ENCODE peak calls at places on chromosomes 12 and 14, in four cellular contexts. K is GM23248, R is H1, D is cardiac muscle cell. L is an unnamed sample.
A peak's percentile ranks its signal among the peaks of the same experiment; 100 is the strongest.

GRCh38 chr14:98685725-98686124 is 586.3 kb downstream of the BCL11B start:
- DNase-seq in R (no peak), K (no peak), D (no peak), L (no peak)

GRCh38 chr14:32938719-32939253 is at the start of gene NPAS3:
- DNase-seq in R (no peak), K (peak; percentile 56), D (peak; percentile 14), L (no peak)

GRCh38 chr12:130633771-130634170 is 82.3 kb downstream of the RIMBP2 start:
- DNase-seq in D (no peak), R (peak; percentile 73), K (no peak), L (no peak)

GRCh38 chr14:82180057-82180620 is 646.5 kb upstream of the SEL1L start:
- DNase-seq in D (no peak), K (no peak), R (no peak), L (no peak)

GRCh38 chr12:48826209-48826855 is 8.0 kb downstream of the CACNB3 start:
- DNase-seq in K (no peak), D (no peak), R (no peak), L (no peak)

GRCh38 chr14:76901171-76902055 is 75.2 kb downstream of the LRRC74A start:
- DNase-seq in R (no peak), D (no peak), K (peak; percentile 34), L (no peak)

GRCh38 chr12:113697646-113698504 is 226.2 kb upstream of the LHX5 start:
- DNase-seq in K (no peak), R (no peak), D (no peak), L (no peak)

GRCh38 chr12:71969330-71969729 is 30.7 kb downstream of the TPH2 start:
- DNase-seq in D (no peak), K (no peak), R (no peak), L (no peak)

GRCh38 chr14:70317969-70318634 is 41.4 kb downstream of the COX16 start:
- DNase-seq in R (no peak), K (peak; percentile 61), D (peak; percentile 82), L (no peak)

GRCh38 chr12:54340845-54341244 is 15.9 kb downstream of the COPZ1 start:
- DNase-seq in D (no peak), R (no peak), K (no peak), L (no peak)

GRCh38 chr12:132349501-132350131 is 20.2 kb upstream of the GALNT9 start:
- DNase-seq in R (no peak), K (no peak), D (no peak), L (no peak)

GRCh38 chr12:69410571-69410970 is 51.0 kb downstream of the YEATS4 start:
- DNase-seq in K (no peak), D (no peak), R (no peak), L (no peak)

GRCh38 chr12:49023812-49024211 is 5.2 kb upstream of the PRKAG1 start:
- DNase-seq in R (no peak), D (no peak), K (no peak), L (no peak)

GRCh38 chr14:50997712-50998111 is 53.4 kb upstream of the PYGL start:
- DNase-seq in R (no peak), D (no peak), K (no peak), L (no peak)

GRCh38 chr14:101098641-101099040 is 195.1 kb upstream of the RTL1 start:
- DNase-seq in K (no peak), D (no peak), R (no peak), L (no peak)

GRCh38 chr14:77108753-77109152 is 10.7 kb downstream of the CIPC start:
- DNase-seq in K (no peak), D (no peak), R (no peak), L (no peak)

GRCh38 chr12:3622732-3623690 is 129.9 kb downstream of the CRACR2A start:
- DNase-seq in R (no peak), K (no peak), D (no peak), L (no peak)

GRCh38 chr14:75079521-75079920 is 10.1 kb downstream of the ZC2HC1C start:
- DNase-seq in K (no peak), D (no peak), R (no peak), L (no peak)

GRCh38 chr14:85948163-85948562 is 418.2 kb downstream of the FLRT2 start:
- DNase-seq in D (no peak), R (no peak), K (no peak), L (no peak)

GRCh38 chr12:77795699-77796098 is 35.0 kb upstream of the NAV3 start:
- DNase-seq in D (no peak), K (peak; percentile 43), R (no peak), L (no peak)

GRCh38 chr12:119808441-119808840 is 68.7 kb downstream of the CIT start:
- DNase-seq in D (no peak), R (no peak), K (peak; percentile 66), L (no peak)

GRCh38 chr12:130644566-130644965 is 71.5 kb downstream of the RIMBP2 start:
- DNase-seq in K (no peak), R (no peak), D (no peak), L (no peak)

DNA sequence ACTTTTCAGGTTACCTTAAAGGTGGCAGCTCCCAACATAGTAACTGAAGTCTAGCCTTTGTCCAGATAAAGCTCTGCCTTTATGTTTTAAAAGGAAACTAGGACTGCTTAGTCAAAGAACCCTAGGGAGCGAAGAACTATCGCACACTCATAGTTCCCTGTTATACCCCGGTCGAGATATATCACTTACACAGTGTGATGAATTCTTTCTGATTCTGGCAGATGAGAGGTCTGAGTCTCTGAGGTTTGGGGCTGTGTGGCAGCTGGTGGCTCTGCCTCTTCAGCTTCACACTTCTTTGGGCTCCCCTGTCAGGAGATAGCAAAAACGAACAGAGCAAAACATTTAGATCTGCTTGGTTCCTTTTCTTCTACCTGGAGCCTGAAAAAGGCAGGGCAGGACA is 17.0 kb downstream of the ACIN1 start:
- DNase-seq in D (no peak), K (peak; percentile 35), R (no peak), L (no peak)
- H3K4me3 ChIP-seq in D (no peak overlapping the region), K (peak overlapping the region; percentile 27), R (no peak overlapping the region), L (no peak overlapping the region)

GRCh38 chr12:108849653-108850052 is 7.7 kb downstream of the SSH1 start:
- DNase-seq in D (peak; percentile 58), R (no peak), K (peak; percentile 49), L (no peak)

GRCh38 chr12:108846320-108846719 is 11.1 kb downstream of the SSH1 start:
- DNase-seq in K (peak; percentile 75), R (no peak), D (no peak), L (no peak)

GRCh38 chr12:108850854-108851573 is 6.4 kb downstream of the SSH1 start:
- DNase-seq in R (no peak), K (peak; percentile 87), D (peak; percentile 90), L (no peak)

GRCh38 chr12:108845696-108846095 is 11.7 kb downstream of the SSH1 start:
- DNase-seq in K (no peak), R (no peak), D (no peak), L (no peak)

DNA sequence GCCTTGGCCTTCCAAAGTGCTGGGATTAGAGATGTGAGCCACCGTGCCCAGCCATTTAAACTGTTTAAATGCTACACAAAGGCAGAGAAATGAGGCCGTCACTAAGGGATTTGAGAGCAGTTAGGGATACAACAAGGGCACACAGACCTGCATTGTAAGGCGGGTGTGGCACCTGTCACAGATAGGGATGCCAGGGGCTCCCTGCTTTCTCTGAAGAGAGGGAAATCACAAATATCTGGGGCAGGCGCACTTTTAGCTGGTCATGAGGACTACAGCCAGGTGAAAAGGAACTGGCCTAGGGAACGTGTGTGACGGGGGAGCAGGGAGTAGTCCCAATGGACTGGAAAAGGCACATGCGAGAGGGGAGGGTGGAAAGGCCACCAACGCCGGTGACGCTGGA is 9.7 kb downstream of the SSH1 start:
- DNase-seq in R (no peak), K (no peak), D (no peak), L (no peak)
- H3K4me1 ChIP-seq in R (no peaks in the 10 kb centered on the region), K (peaks cover 45% of the 10 kb centered on the region), D (peaks cover 3% of the 10 kb centered on the region), L (no peaks in the 10 kb centered on the region)

GRCh38 chr14:36662258-36662542 is 540 bp downstream of the PAX9 start:
- DNase-seq in R (no peak), K (no peak), D (no peak), L (no peak)

GRCh38 chr14:36662543-36663403 is 1.1 kb downstream of the PAX9 start:
- DNase-seq in D (no peak), K (peak; percentile 68), R (peak; percentile 77), L (no peak)

GRCh38 chr14:36660736-36661505 is 739 bp upstream of the PAX9 start:
- DNase-seq in K (no peak), R (peak; percentile 56), D (no peak), L (no peak)

GRCh38 chr14:36659822-36660735 is 1.6 kb upstream of the PAX9 start:
- DNase-seq in R (peak; percentile 61), D (no peak), K (no peak), L (no peak)

GRCh38 chr14:36661506-36662257 is at the start of gene PAX9:
- DNase-seq in D (peak; percentile 69), R (peak; percentile 96), K (peak; percentile 90), L (no peak)
- H3K27me3 ChIP-seq in D (peaks cover 100% of the 10 kb centered on the region), R (peaks cover 91% of the 10 kb centered on the region), K (peaks cover 62% of the 10 kb centered on the region), L (peaks cover 7% of the 10 kb centered on the region)

GRCh38 chr12:6725350-6725749 is 1.5 kb downstream of the COPS7A start:
- DNase-seq in D (no peak), R (no peak), K (no peak), L (no peak)
- H3K4me3 ChIP-seq in D (no peak overlapping the region), R (no peak overlapping the region), K (peak overlapping the region; percentile 79), L (no peak overlapping the region)

GRCh38 chr14:61148742-61149350 is 132.3 kb downstream of the TMEM30B start:
- DNase-seq in K (no peak), D (no peak), R (no peak), L (no peak)
- H3K4me1 ChIP-seq in K (peaks cover 43% of the 10 kb centered on the region), D (peaks cover 8% of the 10 kb centered on the region), R (peaks cover 5% of the 10 kb centered on the region), L (no peaks in the 10 kb centered on the region)

L was measured in naive thymus-derived CD4-positive, alpha-beta T cell.